ENCODE peak calls at places on chromosomes 6 and 20, in five cellular contexts. One of them, this sample, is unnamed. For H3K27me3 and H3K9me3, the result is how much of the 10 kb centered on the place peaks cover.

GRCh38 chr6:20086992-20087391 is 125.3 kb downstream of the MBOAT1 start:
- DNase-seq in CD4-positive, alpha-beta T cell: no peak
- DNase-seq in iPS DF 6.9: no peak
- DNase-seq in esophagus squamous epithelium: no peak
- DNase-seq in left ventricle myocardium inferior: no peak
- DNase-seq in this sample: no peak

GRCh38 chr20:21099653-21100589 is 6.2 kb downstream of the LINC00237 start:
- DNase-seq in iPS DF 6.9: no peak
- DNase-seq in left ventricle myocardium inferior: peak
- DNase-seq in CD4-positive, alpha-beta T cell: peak
- DNase-seq in esophagus squamous epithelium: no peak
- DNase-seq in this sample: peak

GRCh38 chr6:111782161-111782809 is 91.0 kb downstream of the FYN start:
- DNase-seq in esophagus squamous epithelium: no peak
- DNase-seq in left ventricle myocardium inferior: no peak
- DNase-seq in CD4-positive, alpha-beta T cell: no peak
- DNase-seq in iPS DF 6.9: no peak
- DNase-seq in this sample: no peak

GRCh38 chr6:2971420-2972218 is at the start of gene SERPINB6:
- DNase-seq in esophagus squamous epithelium: no peak
- DNase-seq in left ventricle myocardium inferior: peak
- DNase-seq in iPS DF 6.9: no peak
- DNase-seq in CD4-positive, alpha-beta T cell: peak
- DNase-seq in this sample: peak

GRCh38 chr6:143759666-143760065 is 81.9 kb downstream of the PHACTR2 start:
- DNase-seq in left ventricle myocardium inferior: no peak
- DNase-seq in esophagus squamous epithelium: no peak
- DNase-seq in iPS DF 6.9: no peak
- DNase-seq in CD4-positive, alpha-beta T cell: no peak
- DNase-seq in this sample: no peak

GRCh38 chr6:126337323-126337722 is 2.6 kb upstream of the CENPW start:
- DNase-seq in esophagus squamous epithelium: no peak
- DNase-seq in CD4-positive, alpha-beta T cell: no peak
- DNase-seq in left ventricle myocardium inferior: no peak
- DNase-seq in iPS DF 6.9: no peak
- DNase-seq in this sample: no peak

GRCh38 chr6:27871919-27872633 is 40.1 kb downstream of the OR2B2 start:
- DNase-seq in iPS DF 6.9: no peak
- DNase-seq in esophagus squamous epithelium: peak
- DNase-seq in CD4-positive, alpha-beta T cell: peak
- DNase-seq in left ventricle myocardium inferior: peak
- DNase-seq in this sample: peak

GRCh38 chr6:70863343-70863742 is 93.5 kb downstream of the B3GAT2 start:
- DNase-seq in iPS DF 6.9: no peak
- DNase-seq in CD4-positive, alpha-beta T cell: no peak
- DNase-seq in left ventricle myocardium inferior: no peak
- DNase-seq in esophagus squamous epithelium: no peak
- DNase-seq in this sample: no peak

GRCh38 chr6:122622404-122622938 is 12.3 kb downstream of the PKIB start:
- DNase-seq in iPS DF 6.9: no peak
- DNase-seq in esophagus squamous epithelium: no peak
- DNase-seq in left ventricle myocardium inferior: no peak
- DNase-seq in CD4-positive, alpha-beta T cell: no peak
- DNase-seq in this sample: no peak

GRCh38 chr6:165814669-165815068 is 151.6 kb upstream of the PDE10A start:
- DNase-seq in esophagus squamous epithelium: no peak
- DNase-seq in left ventricle myocardium inferior: no peak
- DNase-seq in CD4-positive, alpha-beta T cell: no peak
- DNase-seq in iPS DF 6.9: no peak
- DNase-seq in this sample: no peak

GRCh38 chr6:47453372-47453936 is 24.1 kb upstream of the CD2AP start:
- DNase-seq in left ventricle myocardium inferior: no peak
- DNase-seq in CD4-positive, alpha-beta T cell: no peak
- DNase-seq in esophagus squamous epithelium: no peak
- DNase-seq in iPS DF 6.9: no peak
- DNase-seq in this sample: no peak

GRCh38 chr6:84447651-84448050 is 220.2 kb upstream of the CEP162 start:
- DNase-seq in CD4-positive, alpha-beta T cell: no peak
- DNase-seq in esophagus squamous epithelium: no peak
- DNase-seq in iPS DF 6.9: peak
- DNase-seq in left ventricle myocardium inferior: no peak
- DNase-seq in this sample: no peak

GRCh38 chr6:13470240-13471140 is 16.9 kb downstream of the GFOD1 start:
- DNase-seq in left ventricle myocardium inferior: no peak
- DNase-seq in CD4-positive, alpha-beta T cell: no peak
- DNase-seq in iPS DF 6.9: no peak
- DNase-seq in esophagus squamous epithelium: no peak
- DNase-seq in this sample: no peak

GRCh38 chr6:134458857-134459657 is 141.1 kb upstream of the SGK1 start:
- DNase-seq in CD4-positive, alpha-beta T cell: no peak
- DNase-seq in left ventricle myocardium inferior: no peak
- DNase-seq in iPS DF 6.9: no peak
- DNase-seq in esophagus squamous epithelium: no peak
- DNase-seq in this sample: no peak

GRCh38 chr6:70124882-70125535 is 177.9 kb downstream of the COL9A1 start:
- DNase-seq in iPS DF 6.9: no peak
- DNase-seq in left ventricle myocardium inferior: no peak
- DNase-seq in esophagus squamous epithelium: no peak
- DNase-seq in CD4-positive, alpha-beta T cell: no peak
- DNase-seq in this sample: no peak

GRCh38 chr6:33817520-33817919 is 13.7 kb upstream of the MLN start:
- DNase-seq in iPS DF 6.9: no peak
- DNase-seq in esophagus squamous epithelium: no peak
- DNase-seq in left ventricle myocardium inferior: no peak
- DNase-seq in CD4-positive, alpha-beta T cell: no peak
- DNase-seq in this sample: no peak

GRCh38 chr6:2989332-2990178 is 10.1 kb upstream of the NQO2 start:
- DNase-seq in iPS DF 6.9: peak
- DNase-seq in left ventricle myocardium inferior: peak
- DNase-seq in esophagus squamous epithelium: peak
- DNase-seq in CD4-positive, alpha-beta T cell: peak
- DNase-seq in this sample: peak

GRCh38 chr6:41503841-41504525 is 42.2 kb upstream of the FOXP4 start:
- DNase-seq in iPS DF 6.9: no peak
- DNase-seq in CD4-positive, alpha-beta T cell: no peak
- DNase-seq in esophagus squamous epithelium: no peak
- DNase-seq in left ventricle myocardium inferior: peak
- DNase-seq in this sample: no peak

GRCh38 chr6:132236744-132237143 is 164.5 kb downstream of the MOXD1 start:
- DNase-seq in iPS DF 6.9: no peak
- DNase-seq in left ventricle myocardium inferior: no peak
- DNase-seq in CD4-positive, alpha-beta T cell: no peak
- DNase-seq in esophagus squamous epithelium: no peak
- DNase-seq in this sample: no peak

GRCh38 chr6:97674802-97675201 is 391.8 kb upstream of the MMS22L start:
- DNase-seq in iPS DF 6.9: no peak
- DNase-seq in esophagus squamous epithelium: no peak
- DNase-seq in left ventricle myocardium inferior: no peak
- DNase-seq in CD4-positive, alpha-beta T cell: no peak
- DNase-seq in this sample: no peak

GRCh38 chr6:107064579-107065065 is 36.6 kb downstream of the MTRES1 start:
- DNase-seq in left ventricle myocardium inferior: no peak
- DNase-seq in iPS DF 6.9: no peak
- DNase-seq in esophagus squamous epithelium: no peak
- DNase-seq in CD4-positive, alpha-beta T cell: no peak
- DNase-seq in this sample: no peak

GRCh38 chr6:122184260-122184934 is 215.1 kb upstream of the HSF2 start:
- DNase-seq in CD4-positive, alpha-beta T cell: no peak
- DNase-seq in left ventricle myocardium inferior: no peak
- DNase-seq in esophagus squamous epithelium: no peak
- DNase-seq in iPS DF 6.9: no peak
- DNase-seq in this sample: no peak

GRCh38 chr6:1027795-1028569 is 283.9 kb upstream of the FOXQ1 start:
- DNase-seq in iPS DF 6.9: peak
- DNase-seq in CD4-positive, alpha-beta T cell: no peak
- DNase-seq in esophagus squamous epithelium: no peak
- DNase-seq in left ventricle myocardium inferior: no peak
- DNase-seq in this sample: no peak

GRCh38 chr6:110878751-110879539 is 4.4 kb downstream of the AMD1 start:
- DNase-seq in CD4-positive, alpha-beta T cell: peak
- DNase-seq in left ventricle myocardium inferior: no peak
- DNase-seq in iPS DF 6.9: no peak
- DNase-seq in esophagus squamous epithelium: no peak
- DNase-seq in this sample: peak

DNA sequence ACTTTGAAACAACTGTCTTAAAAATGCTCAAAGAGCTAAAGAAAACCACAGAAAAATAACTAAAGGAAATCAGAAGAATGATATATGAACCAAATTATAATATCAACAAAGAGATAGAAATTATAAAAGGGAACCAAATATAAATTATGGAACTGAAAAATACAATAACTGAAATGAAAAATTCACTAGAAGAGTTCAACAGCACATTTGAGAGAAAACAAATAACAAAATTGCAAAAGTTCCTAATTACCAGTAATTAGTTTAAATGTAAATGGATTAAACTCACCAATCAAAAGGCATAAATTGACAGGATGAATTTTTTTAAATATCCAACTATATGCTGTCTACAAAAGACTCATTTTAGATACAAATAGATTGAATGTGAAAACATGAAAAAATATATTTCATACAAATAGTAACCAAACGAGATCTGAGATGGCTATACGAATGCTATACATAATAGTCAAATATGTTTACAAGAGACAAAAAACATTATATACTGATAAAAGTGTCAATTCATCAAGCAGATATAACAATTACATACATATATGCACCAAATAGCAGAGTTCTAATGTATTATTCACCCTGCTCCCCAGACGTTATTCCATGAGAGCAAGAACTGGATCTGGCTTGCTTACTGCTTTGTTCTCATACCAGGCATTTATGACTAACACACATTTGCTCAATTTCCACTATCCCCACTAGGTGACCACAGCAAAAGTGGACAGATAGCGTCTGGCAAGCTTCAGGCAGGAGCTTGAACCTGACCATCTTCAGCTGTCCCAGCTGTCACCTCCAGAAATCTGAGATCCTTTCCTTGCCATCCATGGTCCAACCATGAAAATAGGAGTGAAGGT is 72.4 kb upstream of the SIRPA start:
- DNase-seq in CD4-positive, alpha-beta T cell: no peak
- DNase-seq in esophagus squamous epithelium: no peak
- DNase-seq in left ventricle myocardium inferior: no peak
- DNase-seq in iPS DF 6.9: no peak
- DNase-seq in this sample: no peak
- H3K27ac ChIP-seq in CD4-positive, alpha-beta T cell: no peak
- H3K27ac ChIP-seq in esophagus squamous epithelium: no peak
- H3K27ac ChIP-seq in left ventricle myocardium inferior: no peak
- H3K27ac ChIP-seq in iPS DF 6.9: no peak
- H3K27ac ChIP-seq in this sample: no peak

DNA sequence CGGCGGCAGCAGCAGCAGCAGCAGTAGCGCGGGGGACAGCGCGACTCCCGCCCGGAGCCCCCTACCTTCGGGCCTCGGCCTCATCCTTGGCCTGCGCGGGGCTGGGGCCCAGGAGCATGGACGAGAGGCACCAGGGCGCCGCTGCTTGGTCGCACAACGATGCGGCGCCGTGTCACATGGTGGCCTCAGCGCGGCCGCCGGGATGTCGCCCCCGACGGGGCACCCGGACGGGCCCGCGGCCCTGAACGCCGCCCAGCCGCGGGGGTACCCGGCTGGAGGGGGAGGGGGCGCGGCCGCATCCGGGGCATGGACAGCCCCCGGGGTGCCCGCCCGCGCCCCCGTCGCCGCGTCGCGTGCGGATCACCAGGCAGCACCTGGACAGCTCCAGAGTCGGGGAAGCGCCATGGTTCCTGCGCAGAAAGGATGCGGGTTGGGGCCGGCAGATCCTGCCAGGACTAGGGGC is 57.1 kb downstream of the CDH22 start:
- DNase-seq in CD4-positive, alpha-beta T cell: no peak
- DNase-seq in esophagus squamous epithelium: no peak
- DNase-seq in left ventricle myocardium inferior: no peak
- DNase-seq in iPS DF 6.9: no peak
- DNase-seq in this sample: no peak
- H3K27me3 ChIP-seq in CD4-positive, alpha-beta T cell: half or more
- H3K27me3 ChIP-seq in esophagus squamous epithelium: under half
- H3K27me3 ChIP-seq in left ventricle myocardium inferior: half or more
- H3K27me3 ChIP-seq in iPS DF 6.9: under half
- H3K27me3 ChIP-seq in this sample: under half

GRCh38 chr20:62069741-62070216 is 4.1 kb upstream of the TAF4 start:
- DNase-seq in iPS DF 6.9: no peak
- DNase-seq in esophagus squamous epithelium: no peak
- DNase-seq in CD4-positive, alpha-beta T cell: no peak
- DNase-seq in left ventricle myocardium inferior: no peak
- DNase-seq in this sample: peak

GRCh38 chr20:62067547-62068260 is 2.0 kb upstream of the TAF4 start:
- DNase-seq in iPS DF 6.9: no peak
- DNase-seq in left ventricle myocardium inferior: no peak
- DNase-seq in esophagus squamous epithelium: no peak
- DNase-seq in CD4-positive, alpha-beta T cell: no peak
- DNase-seq in this sample: peak

GRCh38 chr20:62079166-62079565 is 13.5 kb upstream of the TAF4 start:
- DNase-seq in esophagus squamous epithelium: no peak
- DNase-seq in CD4-positive, alpha-beta T cell: no peak
- DNase-seq in left ventricle myocardium inferior: no peak
- DNase-seq in iPS DF 6.9: no peak
- DNase-seq in this sample: no peak

GRCh38 chr20:62068997-62069396 is 3.3 kb upstream of the TAF4 start:
- DNase-seq in CD4-positive, alpha-beta T cell: no peak
- DNase-seq in iPS DF 6.9: no peak
- DNase-seq in left ventricle myocardium inferior: no peak
- DNase-seq in esophagus squamous epithelium: no peak
- DNase-seq in this sample: no peak

GRCh38 chr20:62073323-62073722 is 7.6 kb upstream of the TAF4 start:
- DNase-seq in iPS DF 6.9: no peak
- DNase-seq in CD4-positive, alpha-beta T cell: no peak
- DNase-seq in esophagus squamous epithelium: no peak
- DNase-seq in left ventricle myocardium inferior: no peak
- DNase-seq in this sample: no peak
- H3K9me3 ChIP-seq in iPS DF 6.9: under half
- H3K9me3 ChIP-seq in CD4-positive, alpha-beta T cell: under half
- H3K9me3 ChIP-seq in esophagus squamous epithelium: under half
- H3K9me3 ChIP-seq in left ventricle myocardium inferior: under half
- H3K9me3 ChIP-seq in this sample: under half

DNA sequence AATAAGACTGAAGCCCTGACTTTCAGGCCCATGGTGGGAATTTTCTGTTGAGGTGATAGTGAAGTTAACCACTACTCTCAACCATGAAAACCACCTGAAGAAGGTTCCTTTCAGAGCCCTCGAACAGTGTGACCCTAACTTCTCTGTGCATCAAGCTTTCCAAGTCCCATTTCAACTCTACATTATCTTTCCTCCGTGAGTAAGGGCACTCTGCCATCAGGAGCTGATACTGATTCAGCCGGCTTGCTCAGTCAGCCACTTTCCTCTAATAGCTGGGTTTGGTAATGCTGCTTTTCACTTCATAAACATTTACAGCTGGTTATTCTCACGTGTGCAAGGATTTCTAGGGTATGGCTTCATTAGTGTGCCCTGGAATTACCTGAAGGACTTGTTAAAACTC is 10.7 kb upstream of the SLA2 start:
- DNase-seq in esophagus squamous epithelium: no peak
- DNase-seq in left ventricle myocardium inferior: no peak
- DNase-seq in CD4-positive, alpha-beta T cell: no peak
- DNase-seq in iPS DF 6.9: no peak
- DNase-seq in this sample: no peak
- H3K27ac ChIP-seq in esophagus squamous epithelium: no peak
- H3K27ac ChIP-seq in left ventricle myocardium inferior: no peak
- H3K27ac ChIP-seq in CD4-positive, alpha-beta T cell: no peak
- H3K27ac ChIP-seq in iPS DF 6.9: no peak
- H3K27ac ChIP-seq in this sample: no peak